ENCODE peak calls at places on chromosomes 1 and 21, in six cellular contexts. Q is fibroblast of mammary gland, T is SK-N-SH, O is breast epithelium, V is body of pancreas, I is Peyer's patch. L is an unnamed sample.

GRCh38 chr21:35226302-35226701 is 177.2 kb upstream of the RUNX1 start:
- DNase-seq in Q (peak; percentile 89), T (no peak), O (peak; percentile 54), V (no peak), I (no peak), L (no peak)

GRCh38 chr1:117068580-117068979 is 8.5 kb downstream of the TTF2 start:
- DNase-seq in Q (no peak), T (no peak), O (no peak), V (no peak), I (no peak), L (no peak)

GRCh38 chr1:51898090-51898734 is 19.7 kb upstream of the NRDC start:
- DNase-seq in Q (peak; percentile 93), T (no peak), O (no peak), V (no peak), I (no peak), L (no peak)

GRCh38 chr1:210250998-210251679 is 18.5 kb downstream of the SERTAD4 start:
- DNase-seq in Q (no peak), T (peak; percentile 93), O (no peak), V (peak; percentile 23), I (no peak), L (no peak)

GRCh38 chr1:178563099-178563820 is 50.4 kb downstream of the TEX35 start:
- DNase-seq in Q (no peak), T (no peak), O (no peak), V (no peak), I (no peak), L (no peak)

GRCh38 chr21:45290948-45291612 is 3.4 kb upstream of the POFUT2 start:
- DNase-seq in Q (peak; percentile 67), T (peak; percentile 30), O (no peak), V (no peak), I (peak; percentile 17), L (no peak)

GRCh38 chr1:245046764-245047163 is 108.0 kb upstream of the KIF26B start:
- DNase-seq in Q (no peak), T (no peak), O (no peak), V (peak; percentile 67), I (no peak), L (no peak)

GRCh38 chr1:29193879-29194455 is 12.3 kb upstream of the SRSF4 start:
- DNase-seq in Q (no peak), T (no peak), O (no peak), V (no peak), I (no peak), L (no peak)

GRCh38 chr1:117579221-117579906 is 26.5 kb upstream of the TENT5C start:
- DNase-seq in Q (no peak), T (no peak), O (no peak), V (no peak), I (no peak), L (no peak)

GRCh38 chr21:46425566-46425965 is 33.1 kb upstream of the DIP2A start:
- DNase-seq in Q (no peak), T (no peak), O (peak; percentile 20), V (no peak), I (peak; percentile 49), L (no peak)

GRCh38 chr1:7375781-7376660 is 395.1 kb upstream of the VAMP3 start:
- DNase-seq in Q (no peak), T (no peak), O (peak; percentile 13), V (no peak), I (no peak), L (no peak)

GRCh38 chr21:42988234-42988965 is 14.0 kb downstream of the PKNOX1 start:
- DNase-seq in Q (peak; percentile 89), T (no peak), O (no peak), V (no peak), I (no peak), L (no peak)

GRCh38 chr21:32328595-32328994 is 29.9 kb downstream of the MRAP start:
- DNase-seq in Q (peak; percentile 57), T (no peak), O (no peak), V (no peak), I (no peak), L (no peak)

GRCh38 chr1:90717665-90718410 is 736 bp upstream of the BARHL2 start:
- DNase-seq in Q (peak; percentile 34), T (peak; percentile 83), O (no peak), V (no peak), I (no peak), L (no peak)

GRCh38 chr1:72051538-72051937 is 230.8 kb downstream of the NEGR1 start:
- DNase-seq in Q (peak; percentile 1), T (no peak), O (no peak), V (no peak), I (no peak), L (no peak)

GRCh38 chr1:62045579-62045978 is 149.1 kb upstream of the L1TD1 start:
- DNase-seq in Q (peak; percentile 20), T (peak; percentile 16), O (no peak), V (peak; percentile 6), I (no peak), L (no peak)

GRCh38 chr1:55049914-55050278 is 10.5 kb downstream of the PCSK9 start:
- DNase-seq in Q (peak; percentile 31), T (peak; percentile 67), O (no peak), V (no peak), I (no peak), L (no peak)

GRCh38 chr1:24858277-24858676 is 71.8 kb downstream of the RUNX3 start:
- DNase-seq in Q (no peak), T (no peak), O (no peak), V (no peak), I (no peak), L (no peak)

GRCh38 chr21:33036430-33037162 is 10.9 kb downstream of the OLIG2 start:
- DNase-seq in Q (peak; percentile 61), T (no peak), O (no peak), V (peak; percentile 46), I (no peak), L (no peak)

GRCh38 chr1:241838831-241839365 is 9.1 kb upstream of the EXO1 start:
- DNase-seq in Q (peak; percentile 38), T (no peak), O (no peak), V (no peak), I (no peak), L (peak; percentile 28)

GRCh38 chr1:17520041-17520440 is 19.5 kb upstream of the ARHGEF10L start:
- DNase-seq in Q (no peak), T (no peak), O (peak; percentile 87), V (peak; percentile 68), I (no peak), L (no peak)

GRCh38 chr1:42176902-42177519 is 12.5 kb upstream of the GUCA2A start:
- DNase-seq in Q (peak; percentile 63), T (peak; percentile 55), O (no peak), V (peak; percentile 48), I (no peak), L (no peak)

GRCh38 chr1:40634901-40635655 is 30.4 kb downstream of the RIMS3 start:
- DNase-seq in Q (no peak), T (no peak), O (no peak), V (no peak), I (no peak), L (no peak)

GRCh38 chr1:239765163-239765562 is 326.5 kb upstream of the FMN2 start:
- DNase-seq in Q (no peak), T (no peak), O (no peak), V (no peak), I (no peak), L (no peak)

DNA sequence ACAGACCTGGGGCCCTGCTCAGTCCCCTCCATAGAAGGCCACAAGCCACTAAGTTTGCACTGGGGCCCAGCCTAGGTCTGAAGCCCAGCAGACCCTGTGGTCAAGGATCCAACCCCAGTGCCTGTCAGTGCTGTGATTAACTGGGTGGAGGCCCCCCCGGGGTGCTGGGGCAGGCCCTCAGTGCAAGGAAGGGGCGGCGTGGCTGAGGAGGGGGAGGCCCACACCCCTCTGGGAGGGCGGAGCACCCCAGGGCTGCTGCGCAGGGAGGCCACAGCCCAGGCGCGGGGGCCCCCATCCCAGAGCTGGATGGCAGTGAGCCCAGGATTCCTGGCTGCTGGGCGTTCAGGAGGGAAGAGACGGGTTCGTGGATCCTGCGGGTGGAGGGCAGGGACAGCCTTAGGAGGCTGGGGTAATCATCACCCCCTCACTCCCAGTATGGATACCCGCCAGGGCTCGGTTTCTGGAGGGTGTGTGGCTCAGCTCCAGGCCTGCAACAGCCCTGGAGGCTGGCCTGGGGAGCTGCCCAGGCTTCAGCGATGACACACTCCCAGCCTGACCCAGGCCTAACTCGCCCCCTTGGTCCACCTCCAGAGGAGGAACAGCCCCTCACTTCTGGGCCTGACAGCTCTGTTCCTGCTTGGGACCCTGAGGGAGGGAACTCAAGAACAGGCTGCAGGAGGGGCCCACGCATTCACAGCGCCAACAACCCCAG is 884 bp downstream of the GJC2 start:
- DNase-seq in Q (peak; percentile 94), T (peak; percentile 44), O (no peak), V (peak; percentile 40), I (no peak), L (peak; percentile 4)
- TF ChIP-seq CTCF in Q (no peak), T (no peak), O (no peak), V (no peak), I (no peak), L (no peak)

GRCh38 chr1:67736750-67737149 is 51.7 kb downstream of the GADD45A start:
- DNase-seq in Q (no peak), T (no peak), O (no peak), V (no peak), I (no peak), L (no peak)
- H3K4me3 ChIP-seq in Q (no peak overlapping the region), T (peak overlapping the region; percentile 49), O (no peak overlapping the region), V (no peak overlapping the region), I (no peak overlapping the region), L (no peak overlapping the region)

GRCh38 chr1:48873944-48874343 is 97.3 kb upstream of the BEND5 start:
- DNase-seq in Q (no peak), T (no peak), O (no peak), V (no peak), I (no peak), L (no peak)

GRCh38 chr1:48870596-48870995 is 93.9 kb upstream of the BEND5 start:
- DNase-seq in Q (peak; percentile 44), T (no peak), O (no peak), V (no peak), I (peak; percentile 17), L (no peak)

GRCh38 chr1:48864913-48865312 is 88.2 kb upstream of the BEND5 start:
- DNase-seq in Q (no peak), T (no peak), O (no peak), V (no peak), I (no peak), L (no peak)

DNA sequence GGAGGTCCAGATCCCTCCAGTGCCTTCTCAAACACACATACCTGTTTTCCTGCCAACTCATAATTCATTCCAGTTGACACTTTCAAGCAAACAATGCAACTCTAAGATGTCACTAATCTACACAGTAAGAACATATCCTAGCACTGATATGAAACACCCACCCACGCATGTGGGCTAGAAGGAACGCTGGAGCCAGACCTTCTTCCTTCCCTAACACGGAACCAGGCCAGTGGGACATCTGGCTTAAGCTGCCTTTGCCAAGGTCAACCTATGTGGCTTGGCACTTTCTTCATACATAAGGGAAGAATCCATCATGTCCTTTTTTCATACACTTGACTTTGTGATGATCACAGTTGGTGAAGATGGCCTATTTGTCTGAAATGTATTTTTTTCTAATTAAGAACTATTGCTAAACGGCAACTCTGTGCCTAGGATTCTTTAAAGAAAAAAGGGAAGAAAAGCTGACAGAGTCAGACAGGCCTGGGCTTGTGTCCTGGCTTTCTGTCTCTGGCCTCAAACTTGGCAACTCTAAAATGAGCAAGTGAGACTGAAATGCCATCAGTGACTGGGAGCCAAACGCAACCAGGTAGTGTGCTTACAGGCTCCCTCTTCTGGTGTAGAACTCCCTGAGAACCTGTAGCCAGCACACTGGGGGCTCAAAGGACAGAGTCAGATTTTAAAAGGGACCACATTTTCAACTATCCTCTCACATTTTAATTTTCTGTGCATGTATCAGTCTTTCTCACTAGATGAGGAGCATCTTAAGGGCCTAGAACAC is 92.6 kb upstream of the BEND5 start:
- DNase-seq in Q (peak; percentile 77), T (no peak), O (peak; percentile 74), V (peak; percentile 7), I (no peak), L (no peak)
- TF ChIP-seq CTCF in Q (peak; percentile 25), T (peak; percentile 8), O (no peak), V (no peak), I (no peak), L (no peak)

GRCh38 chr1:236685205-236685916 is 938 bp upstream of the ACTN2 start:
- DNase-seq in Q (no peak), T (peak; percentile 39), O (no peak), V (no peak), I (no peak), L (no peak)
- H3K4me3 ChIP-seq in Q (no peak overlapping the region), T (no peak overlapping the region), O (no peak overlapping the region), V (no peak overlapping the region), I (no peak overlapping the region), L (no peak overlapping the region)

L was measured in GM06990.